ENCODE peak calls at places on chromosomes 7 and 10, in seven cellular contexts. W is GM23338, A is dorsolateral prefrontal cortex, M is psoas muscle, J is adrenal gland, Z is right lobe of liver, R is OCI-LY7. P is an unnamed sample.

GRCh38 chr7:83739527-83739926 is 90.6 kb upstream of the SEMA3E start:
- DNase-seq in J (no peak), R (no peak), Z (no peak), A (no peak), M (no peak), W (no peak), P (no peak)

GRCh38 chr10:109895095-109895818 is 28.1 kb downstream of the XPNPEP1 start:
- DNase-seq in A (peak; percentile 71), M (peak; percentile 69), R (no peak), W (no peak), J (no peak), Z (no peak), P (peak; percentile 87)

GRCh38 chr10:5628798-5629788 is 37.3 kb downstream of the ASB13 start:
- DNase-seq in J (no peak), A (no peak), W (no peak), Z (no peak), R (peak; percentile 48), M (no peak), P (no peak)

GRCh38 chr7:137970263-137970975 is 31.5 kb downstream of the CREB3L2 start:
- DNase-seq in J (no peak), W (no peak), M (peak; percentile 41), R (no peak), Z (no peak), A (no peak), P (peak; percentile 89)

GRCh38 chr7:128404826-128405344 is 4.9 kb downstream of the IMPDH1 start:
- DNase-seq in A (no peak), R (peak; percentile 37), W (no peak), M (no peak), Z (no peak), J (no peak), P (no peak)

GRCh38 chr7:34058791-34059550 is 153.6 kb downstream of the BMPER start:
- DNase-seq in R (no peak), W (peak; percentile 35), Z (no peak), A (peak; percentile 25), J (no peak), M (no peak), P (peak; percentile 27)

GRCh38 chr7:157125376-157126223 is 13.1 kb upstream of the UBE3C start:
- DNase-seq in J (no peak), A (no peak), W (no peak), R (no peak), M (no peak), Z (no peak), P (no peak)

GRCh38 chr7:73858807-73859206 is 2.2 kb upstream of the TMEM270 start:
- DNase-seq in J (no peak), A (no peak), W (no peak), M (no peak), R (no peak), Z (no peak), P (no peak)

GRCh38 chr10:100836891-100837290 is 75.9 kb upstream of the SLF2 start:
- DNase-seq in R (no peak), W (no peak), J (no peak), M (no peak), A (no peak), Z (no peak), P (no peak)

GRCh38 chr7:88432321-88432720 is 125.6 kb upstream of the STEAP4 start:
- DNase-seq in M (no peak), A (no peak), Z (no peak), R (no peak), W (no peak), J (no peak), P (no peak)

GRCh38 chr7:15582773-15583172 is 21.0 kb upstream of the AGMO start:
- DNase-seq in M (no peak), A (no peak), W (no peak), R (no peak), J (no peak), Z (no peak), P (no peak)

GRCh38 chr7:108335264-108335918 is 120.8 kb downstream of the NRCAM start:
- DNase-seq in R (no peak), M (no peak), Z (no peak), W (peak; percentile 11), A (peak; percentile 17), J (peak; percentile 47), P (peak; percentile 51)

GRCh38 chr10:102245932-102246251 is 560 bp downstream of the GBF1 start:
- DNase-seq in J (no peak), R (no peak), Z (no peak), A (no peak), W (no peak), M (no peak), P (no peak)

GRCh38 chr10:125011171-125011925 is 69.4 kb downstream of the ZRANB1 start:
- DNase-seq in R (no peak), A (no peak), Z (no peak), W (no peak), J (no peak), M (no peak), P (peak; percentile 34)

GRCh38 chr7:99601656-99602310 is 3.7 kb downstream of the TMEM225B start:
- DNase-seq in W (peak; percentile 78), M (no peak), A (no peak), J (no peak), Z (no peak), R (no peak), P (no peak)

DNA sequence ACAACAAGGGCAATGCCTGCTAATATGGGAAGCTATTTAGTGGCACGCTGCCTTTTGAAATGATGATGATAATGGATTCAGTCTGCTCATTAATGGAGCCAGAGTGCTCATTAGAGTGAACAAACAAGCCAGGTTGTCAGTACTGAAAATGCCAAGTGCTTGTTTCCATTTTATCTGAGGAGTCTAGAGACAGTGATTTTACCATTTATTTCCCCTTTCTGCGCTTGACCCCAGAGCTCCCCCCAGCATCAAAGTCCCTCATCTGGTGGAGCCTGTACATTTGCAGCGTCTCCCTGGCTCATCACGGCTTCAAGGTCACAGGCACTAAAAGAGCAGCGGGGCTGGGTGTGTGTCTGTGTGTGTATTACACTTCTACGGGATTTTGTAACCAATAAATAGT is 553.9 kb downstream of the TFEC start:
- DNase-seq in A (no peak), W (peak; percentile 21), R (no peak), Z (no peak), J (no peak), M (no peak), P (no peak)
- H3K4me3 ChIP-seq in A (peak overlapping the region; percentile 31), W (peak overlapping the region; percentile 83), R (no peak overlapping the region), Z (no peak overlapping the region), J (no peak overlapping the region), M (peak overlapping the region; percentile 56), P (peak overlapping the region; percentile 60)

GRCh38 chr7:19772858-19773337 is 519 bp downstream of the TMEM196 start:
- DNase-seq in J (peak; percentile 24), R (no peak), W (peak; percentile 87), M (no peak), A (peak; percentile 6), Z (no peak), P (no peak)

GRCh38 chr7:19776981-19777380 is 3.6 kb upstream of the TMEM196 start:
- DNase-seq in J (no peak), Z (no peak), W (no peak), M (no peak), R (no peak), A (no peak), P (no peak)

GRCh38 chr7:19772323-19772722 is 1.1 kb downstream of the TMEM196 start:
- DNase-seq in W (peak; percentile 56), A (peak; percentile 5), M (no peak), Z (no peak), J (no peak), R (no peak), P (no peak)

DNA sequence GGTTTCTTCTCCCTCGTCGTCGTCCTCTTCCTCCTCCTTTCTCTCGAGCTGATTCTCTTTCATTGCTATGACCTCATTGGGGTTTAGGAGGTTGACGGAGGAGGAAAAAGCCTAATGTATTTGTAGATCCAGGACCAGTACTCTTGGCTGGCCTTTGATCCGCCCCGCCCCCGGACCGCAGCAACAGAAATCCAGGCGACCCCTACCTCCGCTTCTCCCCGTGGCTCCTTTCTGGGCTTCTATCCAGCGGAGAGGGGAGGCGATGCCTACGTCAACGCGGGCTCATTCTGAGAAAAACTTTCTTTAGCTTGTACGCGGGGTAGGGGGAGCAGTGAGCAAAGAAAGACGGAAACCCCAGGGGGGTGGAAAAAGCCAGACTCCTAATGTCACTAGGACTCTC is at the start of gene TMEM196:
- DNase-seq in R (no peak), A (peak; percentile 10), J (peak; percentile 21), Z (no peak), M (no peak), W (peak; percentile 68), P (peak; percentile 10)
- H3K4me3 ChIP-seq in R (no peak within 1 kb of the TSS), A (peak within 1 kb of the TSS; percentile 46), J (no peak within 1 kb of the TSS), Z (no peak within 1 kb of the TSS), M (peak within 1 kb of the TSS; percentile 25), W (peak within 1 kb of the TSS; percentile 74), P (peak within 1 kb of the TSS; percentile 20)

GRCh38 chr10:118342638-118343020 is 505 bp upstream of the FAM204A start:
- DNase-seq in W (peak; percentile 36), Z (no peak), J (no peak), A (no peak), M (no peak), R (no peak), P (no peak)

GRCh38 chr10:118339096-118339495 is 3.0 kb downstream of the FAM204A start:
- DNase-seq in R (no peak), M (no peak), A (no peak), W (no peak), J (no peak), Z (no peak), P (no peak)

GRCh38 chr10:118343115-118343514 is 991 bp upstream of the FAM204A start:
- DNase-seq in A (no peak), J (no peak), R (no peak), Z (no peak), W (no peak), M (no peak), P (no peak)

GRCh38 chr10:118341678-118342637 is at the start of gene FAM204A:
- DNase-seq in R (peak; percentile 95), A (peak; percentile 87), W (peak; percentile 96), M (peak; percentile 92), Z (peak; percentile 89), J (peak; percentile 92), P (peak; percentile 93)

GRCh38 chr10:118340486-118340885 is 1.6 kb downstream of the FAM204A start:
- DNase-seq in M (no peak), W (no peak), Z (no peak), R (peak; percentile 55), J (no peak), A (no peak), P (no peak)
- H3K4me3 ChIP-seq in M (peak overlapping the region; percentile 78), W (no peak overlapping the region), Z (no peak overlapping the region), R (peak overlapping the region; percentile 88), J (no peak overlapping the region), A (peak overlapping the region; percentile 82), P (no peak overlapping the region)

DNA sequence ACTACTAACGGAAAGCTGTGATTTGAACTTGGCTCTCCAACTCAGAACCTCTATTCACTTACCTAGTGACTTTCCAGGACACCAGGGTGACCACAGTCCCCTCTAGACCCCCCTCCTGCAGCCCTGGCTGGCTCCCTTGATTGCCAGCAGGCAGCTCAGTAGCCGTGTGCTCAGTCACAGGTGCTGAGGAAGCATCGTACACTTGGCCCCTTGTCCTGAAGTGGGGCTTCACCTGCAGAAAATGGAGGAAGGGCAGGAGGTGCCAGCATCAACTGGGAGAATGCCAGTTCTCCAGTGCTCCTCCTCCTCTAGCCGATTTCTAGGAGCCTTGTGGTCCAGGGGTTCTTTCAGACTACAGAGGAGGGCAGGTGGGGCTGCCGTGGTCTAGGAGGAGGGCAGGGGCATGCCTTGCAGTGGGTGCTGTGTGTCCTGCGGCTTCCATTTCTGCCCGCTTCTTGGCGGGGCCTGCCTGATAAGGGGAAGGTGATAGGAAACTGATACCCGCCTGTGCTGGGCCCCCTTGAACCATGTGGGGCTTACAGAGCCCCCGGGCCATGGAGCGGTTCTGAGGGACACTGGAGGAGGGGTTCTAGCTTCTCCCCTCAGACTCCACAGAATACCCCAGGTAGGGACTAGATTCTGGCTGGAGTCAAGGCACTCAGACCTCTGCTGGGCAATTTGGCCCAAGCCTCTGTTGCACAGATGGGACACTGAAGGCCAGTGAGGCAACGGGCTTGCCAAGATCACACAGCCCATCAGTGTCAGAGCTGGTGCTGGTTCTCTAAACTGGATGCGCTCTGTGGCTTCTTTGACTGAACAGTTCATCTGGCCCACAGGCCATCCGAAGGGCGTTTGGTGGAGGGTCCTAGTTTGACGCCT is 14.0 kb downstream of the FAM241B start:
- DNase-seq in J (no peak), Z (no peak), R (no peak), A (no peak), W (no peak), M (no peak), P (no peak)
- H3K4me3 ChIP-seq in J (no peak overlapping the region), Z (no peak overlapping the region), R (no peak overlapping the region), A (no peak overlapping the region), W (no peak overlapping the region), M (no peak overlapping the region), P (no peak overlapping the region)

P was measured in right cardiac atrium.